ENCODE peak calls at places on chromosomes 11 and 22, in five cellular contexts. S, Q, H, T and N are unnamed samples.

GRCh38 chr11:118436639-118437045 is 350 bp downstream of the KMT2A start:
- DNase-seq in T (peak; percentile 31), S (peak; percentile 60), Q (peak; percentile 11), H (peak; percentile 21), N (peak; percentile 18)

GRCh38 chr11:44564653-44565007 is 833 bp upstream of the CD82 start:
- DNase-seq in T (peak; percentile 92), H (peak; percentile 84), S (peak; percentile 94), Q (peak; percentile 92), N (peak; percentile 83)

GRCh38 chr11:44977493-44977984 is 26.9 kb upstream of the TP53I11 start:
- DNase-seq in S (no peak), Q (no peak), H (peak; percentile 29), T (no peak), N (peak; percentile 65)

GRCh38 chr22:43289976-43290663 is 53.1 kb downstream of the SCUBE1 start:
- DNase-seq in H (peak; percentile 23), Q (peak; percentile 36), S (peak; percentile 82), T (peak; percentile 18), N (peak; percentile 57)

GRCh38 chr11:130282111-130282510 is 32.6 kb downstream of the ZBTB44 start:
- DNase-seq in S (no peak), H (no peak), Q (no peak), T (no peak), N (no peak)

GRCh38 chr11:119106564-119107537 is at the start of gene C2CD2L:
- DNase-seq in T (peak; percentile 89), H (peak; percentile 88), Q (peak; percentile 86), S (peak; percentile 96), N (peak; percentile 89)

GRCh38 chr11:1752907-1753425 is 2.6 kb upstream of the IFITM10 start:
- DNase-seq in T (no peak), H (no peak), S (no peak), Q (no peak), N (no peak)

GRCh38 chr11:127859941-127860354 is 727.4 kb downstream of the ETS1 start:
- DNase-seq in T (no peak), Q (no peak), H (peak; percentile 22), S (no peak), N (no peak)

GRCh38 chr11:117459121-117459978 is 131.7 kb downstream of the CEP164 start:
- DNase-seq in Q (no peak), H (no peak), S (no peak), T (no peak), N (no peak)

GRCh38 chr11:129278586-129279319 is 86.6 kb upstream of the ARHGAP32 start:
- DNase-seq in Q (no peak), H (no peak), S (no peak), T (peak; percentile 26), N (peak; percentile 20)

GRCh38 chr11:8080674-8081590 is at the start of gene TUB:
- DNase-seq in S (no peak), Q (peak; percentile 24), H (peak; percentile 28), T (peak; percentile 34), N (peak; percentile 7)

GRCh38 chr11:1177020-1177770 is 19.4 kb downstream of the MUC5AC start:
- DNase-seq in Q (no peak), H (no peak), T (no peak), S (no peak), N (no peak)

GRCh38 chr11:20373568-20374209 is 10.2 kb downstream of the HTATIP2 start:
- DNase-seq in Q (no peak), H (no peak), S (no peak), T (no peak), N (no peak)

GRCh38 chr11:58622344-58622743 is at the start of gene CNTF:
- DNase-seq in H (peak; percentile 61), Q (peak; percentile 3), T (no peak), S (no peak), N (no peak)

GRCh38 chr22:45008853-45009751 is 703 bp downstream of the PHF21B start:
- DNase-seq in S (no peak), T (no peak), H (no peak), Q (peak; percentile 5), N (peak; percentile 16)

GRCh38 chr11:61688368-61689163 is 8.4 kb downstream of the DAGLA start:
- DNase-seq in S (peak; percentile 91), H (peak; percentile 53), Q (peak; percentile 73), T (peak; percentile 93), N (peak; percentile 72)

GRCh38 chr22:26589367-26589844 is 526 bp downstream of the TPST2 start:
- DNase-seq in S (no peak), Q (peak; percentile 20), H (peak; percentile 29), T (peak; percentile 56), N (peak; percentile 18)

GRCh38 chr11:107116358-107116757 is 98.1 kb upstream of the GUCY1A2 start:
- DNase-seq in Q (no peak), H (peak; percentile 83), T (no peak), S (no peak), N (peak; percentile 6)

GRCh38 chr11:78941226-78941851 is 366.7 kb upstream of the NARS2 start:
- DNase-seq in S (no peak), T (no peak), Q (no peak), H (no peak), N (no peak)

GRCh38 chr11:34266090-34266912 is 91.5 kb downstream of the ABTB2 start:
- DNase-seq in H (peak; percentile 99), Q (peak; percentile 96), T (no peak), S (peak; percentile 76), N (peak; percentile 94)

GRCh38 chr22:42154731-42155543 is 24.3 kb upstream of the CYP2D6 start:
- DNase-seq in H (no peak), S (no peak), Q (no peak), T (no peak), N (no peak)

GRCh38 chr11:131246589-131247164 is 123.7 kb upstream of the NTM start:
- DNase-seq in S (no peak), Q (peak; percentile 11), T (peak; percentile 31), H (no peak), N (no peak)

GRCh38 chr11:47394322-47395224 is 13.8 kb upstream of the SLC39A13 start:
- DNase-seq in Q (no peak), H (no peak), T (no peak), S (peak; percentile 61), N (peak; percentile 57)

GRCh38 chr11:24375896-24376295 is 121.0 kb upstream of the LUZP2 start:
- DNase-seq in S (no peak), T (no peak), H (peak; percentile 18), Q (no peak), N (peak; percentile 14)

GRCh38 chr11:81278986-81279385 is 1454.7 kb downstream of the FAM181B start:
- DNase-seq in H (no peak), S (no peak), T (no peak), Q (no peak), N (no peak)

GRCh38 chr11:37343279-37343678 is 745.2 kb upstream of the RAG2 start:
- DNase-seq in T (no peak), H (no peak), Q (no peak), S (no peak), N (no peak)

GRCh38 chr22:27278986-27279385 is 522.6 kb downstream of the MN1 start:
- DNase-seq in S (no peak), H (no peak), Q (no peak), T (no peak), N (no peak)

GRCh38 chr11:201936-202335 is 5.3 kb downstream of the BET1L start:
- DNase-seq in T (no peak), H (no peak), S (no peak), Q (no peak), N (no peak)

GRCh38 chr11:110857885-110858555 is 145.8 kb upstream of the ARHGAP20 start:
- DNase-seq in Q (peak; percentile 91), H (peak; percentile 64), T (no peak), S (no peak), N (peak; percentile 76)

GRCh38 chr11:92204731-92205130 is 19.9 kb upstream of the FAT3 start:
- DNase-seq in Q (no peak), S (peak; percentile 68), T (peak; percentile 39), H (peak; percentile 29), N (no peak)

GRCh38 chr11:68009391-68010000 is 631 bp upstream of the ALDH3B1 start:
- DNase-seq in Q (peak; percentile 59), H (peak; percentile 38), T (peak; percentile 55), S (no peak), N (peak; percentile 85)

GRCh38 chr11:125987066-125987641 is 41.3 kb downstream of the VSIG10L2 start:
- DNase-seq in T (no peak), H (no peak), S (no peak), Q (no peak), N (no peak)

GRCh38 chr11:27213232-27213660 is 149.8 kb downstream of the CCDC34 start:
- DNase-seq in S (no peak), H (peak; percentile 97), Q (peak; percentile 94), T (no peak), N (peak; percentile 91)

GRCh38 chr11:74739546-74740270 is 8.5 kb upstream of the CHRDL2 start:
- DNase-seq in H (peak; percentile 45), S (no peak), T (peak; percentile 64), Q (peak; percentile 70), N (peak; percentile 74)

GRCh38 chr11:12245549-12245986 is 131.8 kb upstream of the PARVA start:
- DNase-seq in H (no peak), S (no peak), Q (peak; percentile 38), T (peak; percentile 39), N (no peak)
- H3K4me3 ChIP-seq in H (no peak overlapping the region), S (no peak overlapping the region), Q (no peak overlapping the region), T (no peak overlapping the region), N (no peak overlapping the region)

GRCh38 chr11:90148900-90149299 is 14.4 kb downstream of the NAALAD2 start:
- DNase-seq in H (no peak), T (no peak), S (no peak), Q (no peak), N (no peak)
- TF ChIP-seq CTCF in H (peak; percentile 25), T (no peak), S (no peak), Q (no peak), N (peak; percentile 16)

GRCh38 chr22:30910358-30910757 is 58.2 kb downstream of the MORC2 start:
- DNase-seq in S (peak; percentile 26), T (no peak), H (no peak), Q (no peak), N (no peak)
- H3K4me3 ChIP-seq in S (no peak overlapping the region), T (no peak overlapping the region), H (no peak overlapping the region), Q (no peak overlapping the region), N (no peak overlapping the region)

DNA sequence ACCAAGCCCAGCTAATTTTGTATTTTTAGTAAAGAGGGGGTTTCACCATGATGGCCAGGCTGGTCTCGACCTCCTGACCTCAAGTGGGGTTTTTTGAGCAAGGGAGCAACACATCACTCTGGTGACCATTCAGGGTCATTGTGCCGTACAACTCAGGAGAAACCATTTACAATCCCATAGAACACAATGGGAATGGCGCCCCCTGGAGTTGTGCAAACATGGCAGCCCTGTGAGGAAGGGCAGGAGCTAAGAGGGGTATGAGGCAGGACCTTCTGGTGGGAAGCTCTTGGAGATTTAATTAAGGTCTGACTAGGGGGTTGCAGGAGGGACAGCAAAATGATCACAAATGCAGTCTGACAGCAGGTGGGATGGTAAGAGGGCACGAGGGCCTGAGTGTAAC is 9.2 kb upstream of the CSF2RB start:
- DNase-seq in Q (no peak), T (no peak), H (no peak), S (no peak), N (no peak)
- TF ChIP-seq CTCF in Q (no peak), T (no peak), H (no peak), S (no peak), N (no peak)

GRCh38 chr11:66586136-66586535 is 6.7 kb downstream of the CCDC87 start:
- DNase-seq in Q (no peak), S (no peak), T (no peak), H (no peak), N (no peak)

GRCh38 chr11:66579017-66579606 is 10.7 kb upstream of the CTSF start:
- DNase-seq in S (peak; percentile 89), T (peak; percentile 74), H (peak; percentile 73), Q (peak; percentile 83), N (peak; percentile 75)

GRCh38 chr11:66581261-66581660 is 11.6 kb downstream of the CCDC87 start:
- DNase-seq in T (no peak), Q (no peak), S (no peak), H (no peak), N (no peak)

GRCh38 chr11:66580803-66581202 is 12.1 kb downstream of the CCDC87 start:
- DNase-seq in H (no peak), Q (peak; percentile 67), S (no peak), T (no peak), N (peak; percentile 47)
- H3K4me3 ChIP-seq in H (no peak overlapping the region), Q (no peak overlapping the region), S (no peak overlapping the region), T (no peak overlapping the region), N (no peak overlapping the region)